ENCODE peak calls at places on chromosome 13, in five cellular contexts. K, F, L, P and O are unnamed samples.

GRCh38 chr13:47184311-47184710 is 287.5 kb upstream of the HTR2A start:
- DNase-seq in K (no peak), F (no peak), L (peak), P (no peak), O (peak)

GRCh38 chr13:33547035-33547434 is 261.5 kb upstream of the STARD13 start:
- DNase-seq in K (no peak), F (no peak), L (no peak), P (no peak), O (peak)

GRCh38 chr13:94114166-94114565 is 365.3 kb downstream of the DCT start:
- DNase-seq in K (no peak), F (no peak), L (no peak), P (no peak), O (no peak)

GRCh38 chr13:22801402-22802003 is 379.3 kb upstream of the SGCG start:
- DNase-seq in K (no peak), F (no peak), L (peak), P (no peak), O (peak)

GRCh38 chr13:48220592-48221300 is 12.3 kb upstream of the ITM2B start:
- DNase-seq in K (no peak), F (no peak), L (no peak), P (no peak), O (no peak)

GRCh38 chr13:37492061-37492460 is 106.5 kb downstream of the POSTN start:
- DNase-seq in K (no peak), F (no peak), L (peak), P (no peak), O (no peak)

GRCh38 chr13:39369161-39369890 is 233.7 kb downstream of the LHFPL6 start:
- DNase-seq in K (no peak), F (no peak), L (no peak), P (no peak), O (no peak)

GRCh38 chr13:24280722-24281121 is 28.7 kb upstream of the C1QTNF9 start:
- DNase-seq in K (peak), F (no peak), L (no peak), P (no peak), O (no peak)

GRCh38 chr13:21014139-21014665 is 47.2 kb downstream of the LATS2 start:
- DNase-seq in K (no peak), F (no peak), L (no peak), P (no peak), O (no peak)

GRCh38 chr13:27793377-27794074 is 1.2 kb downstream of the GSX1 start:
- DNase-seq in K (no peak), F (no peak), L (no peak), P (no peak), O (no peak)

GRCh38 chr13:21005193-21005592 is 56.2 kb downstream of the LATS2 start:
- DNase-seq in K (no peak), F (no peak), L (no peak), P (no peak), O (no peak)

GRCh38 chr13:111279253-111279652 is 41.2 kb upstream of the TEX29 start:
- DNase-seq in K (no peak), F (no peak), L (no peak), P (no peak), O (no peak)

GRCh38 chr13:51246411-51247298 is 24.5 kb downstream of the FAM124A start:
- DNase-seq in K (no peak), F (no peak), L (no peak), P (no peak), O (no peak)

GRCh38 chr13:40456397-40456958 is 210.0 kb downstream of the FOXO1 start:
- DNase-seq in K (no peak), F (no peak), L (no peak), P (no peak), O (no peak)